ENCODE peak calls at places on chromosome 13, in five cellular contexts. K, Z, L, E and B are unnamed samples.

GRCh38 chr13:27578121-27579030 is 42.0 kb downstream of the LNX2 start:
- DNase-seq in K (no peak), Z (no peak), L (no peak), E (no peak), B (no peak)

GRCh38 chr13:39910833-39911232 is 255.4 kb downstream of the COG6 start:
- DNase-seq in K (no peak), Z (no peak), L (no peak), E (no peak), B (peak; percentile 35)

GRCh38 chr13:96020155-96020575 is 33.0 kb downstream of the UGGT2 start:
- DNase-seq in K (peak; percentile 56), Z (no peak), L (no peak), E (peak; percentile 77), B (no peak)

GRCh38 chr13:27043013-27043412 is 128.6 kb downstream of the USP12 start:
- DNase-seq in K (peak; percentile 83), Z (no peak), L (no peak), E (peak; percentile 64), B (no peak)

GRCh38 chr13:95099541-95099940 is 201.7 kb downstream of the ABCC4 start:
- DNase-seq in K (no peak), Z (no peak), L (no peak), E (peak; percentile 72), B (no peak)

GRCh38 chr13:22726721-22727120 is 454.1 kb upstream of the SGCG start:
- DNase-seq in K (no peak), Z (no peak), L (no peak), E (no peak), B (no peak)

GRCh38 chr13:30193279-30194234 is 113.8 kb downstream of the KATNAL1 start:
- DNase-seq in K (no peak), Z (no peak), L (no peak), E (no peak), B (no peak)

GRCh38 chr13:97113231-97114001 is 108.7 kb upstream of the MBNL2 start:
- DNase-seq in K (no peak), Z (no peak), L (no peak), E (no peak), B (no peak)

GRCh38 chr13:96542986-96543385 is 451.3 kb downstream of the OXGR1 start:
- DNase-seq in K (no peak), Z (no peak), L (no peak), E (no peak), B (no peak)

GRCh38 chr13:29589234-29589633 is 6.3 kb downstream of the SLC7A1 start:
- DNase-seq in K (no peak), Z (no peak), L (no peak), E (no peak), B (no peak)

GRCh38 chr13:111460548-111461444 is 140.4 kb downstream of the TEX29 start:
- DNase-seq in K (peak; percentile 32), Z (no peak), L (peak; percentile 51), E (no peak), B (no peak)

GRCh38 chr13:94342436-94343242 is 136.8 kb downstream of the DCT start:
- DNase-seq in K (no peak), Z (no peak), L (no peak), E (no peak), B (no peak)

GRCh38 chr13:48769107-48769704 is 115.5 kb downstream of the CYSLTR2 start:
- DNase-seq in K (peak; percentile 85), Z (no peak), L (no peak), E (peak; percentile 93), B (peak; percentile 41)

GRCh38 chr13:32284927-32285632 is 30.1 kb downstream of the ZAR1L start:
- DNase-seq in K (peak; percentile 7), Z (no peak), L (no peak), E (peak; percentile 98), B (no peak)

GRCh38 chr13:77698211-77699058 is 948 bp downstream of the SLAIN1 start:
- DNase-seq in K (no peak), Z (peak; percentile 78), L (peak; percentile 78), E (peak; percentile 31), B (peak; percentile 19)

GRCh38 chr13:21734961-21735360 is 64.1 kb downstream of the FGF9 start:
- DNase-seq in K (no peak), Z (no peak), L (no peak), E (no peak), B (no peak)

GRCh38 chr13:27728271-27728670 is 64.0 kb upstream of the GSX1 start:
- DNase-seq in K (no peak), Z (no peak), L (no peak), E (no peak), B (no peak)

GRCh38 chr13:20161951-20162300 is 1.1 kb upstream of the GJA3 start:
- DNase-seq in K (no peak), Z (no peak), L (no peak), E (no peak), B (no peak)

GRCh38 chr13:68190826-68191225 is 960.7 kb upstream of the PCDH9 start:
- DNase-seq in K (peak; percentile 56), Z (no peak), L (no peak), E (no peak), B (no peak)

GRCh38 chr13:77345150-77345780 is 18.4 kb upstream of the MYCBP2 start:
- DNase-seq in K (no peak), Z (no peak), L (no peak), E (no peak), B (no peak)

GRCh38 chr13:69935043-69935442 is 172.6 kb upstream of the ATXN8OS start:
- DNase-seq in K (peak; percentile 52), Z (no peak), L (no peak), E (no peak), B (no peak)

GRCh38 chr13:93309886-93310520 is 83.4 kb downstream of the GPC6 start:
- DNase-seq in K (no peak), Z (no peak), L (no peak), E (no peak), B (no peak)

GRCh38 chr13:28796938-28797257 is 23.2 kb upstream of the MTUS2 start:
- DNase-seq in K (no peak), Z (no peak), L (no peak), E (no peak), B (no peak)

GRCh38 chr13:31209819-31210209 is 10.0 kb downstream of the B3GLCT start:
- DNase-seq in K (no peak), Z (no peak), L (no peak), E (no peak), B (no peak)
- H3K4me1 ChIP-seq in K (peaks cover 6% of the 10 kb centered on the region), Z (peaks cover 10% of the 10 kb centered on the region), L (no peaks in the 10 kb centered on the region), E (no peaks in the 10 kb centered on the region), B (peaks cover 66% of the 10 kb centered on the region)

DNA sequence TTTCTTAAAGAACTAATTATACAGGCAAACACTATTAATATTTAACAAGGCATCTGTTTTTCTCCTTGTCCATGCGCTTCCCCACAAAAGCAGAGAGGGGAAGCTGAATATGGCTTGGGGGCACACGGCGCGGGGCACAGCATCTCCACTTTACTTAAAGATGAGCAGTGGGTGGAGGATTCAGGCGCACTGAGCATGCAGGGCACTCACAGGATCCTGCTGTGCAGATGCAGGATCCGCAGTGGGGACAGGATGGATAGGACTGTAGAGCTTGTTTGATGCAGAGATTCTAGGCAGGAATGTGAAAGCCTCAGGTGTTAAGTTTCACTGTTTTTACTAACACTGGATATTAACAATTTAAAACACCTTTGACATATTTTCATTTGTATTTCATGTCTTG is 43.3 kb downstream of the ATP11A start:
- DNase-seq in K (no peak), Z (no peak), L (no peak), E (no peak), B (no peak)
- H3K4me3 ChIP-seq in K (no peak overlapping the region), Z (no peak overlapping the region), L (no peak overlapping the region), E (no peak overlapping the region), B (no peak overlapping the region)

DNA sequence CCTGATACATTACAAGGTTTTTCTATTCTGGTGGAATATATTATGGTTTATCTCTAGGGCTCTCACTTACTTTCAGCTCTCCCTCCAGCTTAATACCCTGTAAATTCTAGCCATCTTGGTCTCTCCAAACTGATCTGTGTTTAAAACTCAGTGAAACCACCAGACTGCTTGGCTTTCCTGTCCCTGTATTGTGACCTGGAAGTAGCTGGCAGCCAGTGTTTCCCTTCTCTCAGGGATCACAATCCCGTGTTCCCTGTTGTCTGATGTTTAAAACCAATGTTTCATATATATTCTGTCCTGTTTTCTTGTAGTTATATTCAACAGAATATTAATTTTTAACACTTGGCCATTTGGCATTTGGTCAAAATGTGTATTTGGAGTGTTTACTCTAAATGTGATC is 8.0 kb downstream of the AKAP11 start:
- DNase-seq in K (no peak), Z (no peak), L (no peak), E (peak; percentile 75), B (no peak)
- H3K4me1 ChIP-seq in K (no peaks in the 10 kb centered on the region), Z (peaks cover 15% of the 10 kb centered on the region), L (peaks cover 5% of the 10 kb centered on the region), E (peaks cover 6% of the 10 kb centered on the region), B (peaks cover 31% of the 10 kb centered on the region)

DNA sequence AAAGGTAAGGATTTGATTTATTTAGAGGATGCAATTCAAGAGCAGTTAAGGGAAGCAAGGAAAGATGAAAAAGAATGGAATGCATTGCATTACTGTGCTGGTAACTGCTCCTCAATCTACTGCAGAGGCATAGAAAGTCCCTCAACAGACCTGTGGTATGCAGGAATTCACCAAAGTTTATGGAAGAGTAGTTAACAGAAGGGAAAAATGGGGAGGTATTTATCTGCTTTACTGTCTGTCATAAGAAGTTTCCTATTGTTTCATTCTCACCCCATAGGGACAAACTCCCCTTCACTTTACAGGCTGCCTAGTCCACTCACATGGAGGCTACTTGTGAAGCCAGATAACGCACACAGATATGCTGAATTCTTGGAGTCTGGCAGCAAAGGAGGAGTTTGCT is 354.9 kb upstream of the SPRY2 start:
- DNase-seq in K (no peak), Z (no peak), L (no peak), E (no peak), B (no peak)
- H3K4me3 ChIP-seq in K (no peak overlapping the region), Z (no peak overlapping the region), L (no peak overlapping the region), E (no peak overlapping the region), B (no peak overlapping the region)

GRCh38 chr13:110347535-110348308 is 40.6 kb downstream of the COL4A2 start:
- DNase-seq in K (peak; percentile 41), Z (no peak), L (no peak), E (no peak), B (peak; percentile 46)

GRCh38 chr13:110345701-110346100 is 38.6 kb downstream of the COL4A2 start:
- DNase-seq in K (no peak), Z (no peak), L (no peak), E (no peak), B (no peak)

GRCh38 chr13:110345266-110345665 is 38.2 kb downstream of the COL4A2 start:
- DNase-seq in K (no peak), Z (no peak), L (no peak), E (no peak), B (no peak)

GRCh38 chr13:110347088-110347487 is 40.0 kb downstream of the COL4A2 start:
- DNase-seq in K (no peak), Z (no peak), L (no peak), E (no peak), B (no peak)

DNA sequence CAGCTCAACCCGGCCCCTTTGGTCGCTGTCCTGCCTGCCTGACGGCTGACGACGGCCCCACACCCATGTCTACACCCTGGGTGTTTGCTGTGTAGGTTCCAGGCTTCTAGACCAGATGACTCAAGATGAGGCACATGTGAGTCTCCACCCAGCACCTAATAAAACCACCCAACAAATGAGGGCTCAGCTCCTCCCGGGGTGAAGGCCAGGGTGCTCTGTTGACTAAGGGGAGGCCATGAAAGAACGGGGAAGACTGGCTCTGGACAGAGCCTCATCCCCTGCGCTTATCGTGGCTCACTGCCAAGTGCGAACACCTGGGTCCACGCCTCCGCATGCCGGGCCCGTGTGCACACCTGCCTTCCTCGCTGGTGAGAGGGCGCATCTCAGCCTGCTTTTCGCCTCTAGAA is 39.6 kb downstream of the COL4A2 start:
- DNase-seq in K (peak; percentile 13), Z (no peak), L (no peak), E (no peak), B (no peak)
- H3K4me1 ChIP-seq in K (peaks cover 22% of the 10 kb centered on the region), Z (peaks cover 12% of the 10 kb centered on the region), L (no peaks in the 10 kb centered on the region), E (peaks cover 43% of the 10 kb centered on the region), B (peaks cover 78% of the 10 kb centered on the region)

GRCh38 chr13:113841355-113841653 is 22.6 kb downstream of the GAS6 start:
- DNase-seq in K (no peak), Z (no peak), L (no peak), E (no peak), B (no peak)
- H3K4me3 ChIP-seq in K (no peak overlapping the region), Z (no peak overlapping the region), L (no peak overlapping the region), E (no peak overlapping the region), B (no peak overlapping the region)